ENCODE peak calls at places on chromosomes 2 and 18, in nine cellular contexts. U, H, T, P, F, D, Y, M and L are unnamed samples.

GRCh38 chr2:176212276-176212675 is 23.8 kb downstream of the HOXD1 start:
- DNase-seq in U (no peak), H (no peak), T (no peak), P (no peak), F (no peak), D (no peak), Y (no peak), M (no peak), L (no peak)

GRCh38 chr2:42969231-42970150 is 177.1 kb upstream of the HAAO start:
- DNase-seq in U (no peak), H (no peak), T (no peak), P (no peak), F (no peak), D (peak), Y (peak), M (peak), L (no peak)

GRCh38 chr2:201149064-201149820 is 33.3 kb downstream of the CFLAR start:
- DNase-seq in U (no peak), H (no peak), T (peak), P (no peak), F (no peak), D (peak), Y (peak), M (peak), L (peak)

GRCh38 chr18:59769105-59769865 is 72.1 kb upstream of the CCBE1 start:
- DNase-seq in U (no peak), H (no peak), T (no peak), P (no peak), F (no peak), D (peak), Y (no peak), M (no peak), L (no peak)

GRCh38 chr2:85525567-85525966 is 13.4 kb upstream of the MAT2A start:
- DNase-seq in U (no peak), H (no peak), T (no peak), P (no peak), F (no peak), D (no peak), Y (no peak), M (no peak), L (no peak)

GRCh38 chr2:47521666-47522285 is 118.8 kb downstream of the MSH2 start:
- DNase-seq in U (no peak), H (no peak), T (no peak), P (no peak), F (no peak), D (no peak), Y (no peak), M (no peak), L (no peak)

GRCh38 chr18:62486290-62486964 is 36.4 kb upstream of the ZCCHC2 start:
- DNase-seq in U (no peak), H (no peak), T (peak), P (no peak), F (no peak), D (peak), Y (peak), M (peak), L (peak)

GRCh38 chr2:241777686-241778627 is 1.3 kb downstream of the GAL3ST2 start:
- DNase-seq in U (peak), H (no peak), T (no peak), P (no peak), F (no peak), D (no peak), Y (no peak), M (no peak), L (no peak)

GRCh38 chr18:76425299-76426101 is 69.5 kb downstream of the ZNF516 start:
- DNase-seq in U (no peak), H (no peak), T (no peak), P (no peak), F (no peak), D (peak), Y (no peak), M (peak), L (no peak)

GRCh38 chr2:189037518-189037917 is 63.3 kb downstream of the COL3A1 start:
- DNase-seq in U (no peak), H (no peak), T (no peak), P (no peak), F (no peak), D (peak), Y (no peak), M (peak), L (no peak)

GRCh38 chr2:43169987-43170732 is 56.2 kb downstream of the ZFP36L2 start:
- DNase-seq in U (no peak), H (no peak), T (no peak), P (peak), F (peak), D (no peak), Y (peak), M (peak), L (peak)

GRCh38 chr2:15154289-15154688 is 406.8 kb downstream of the NBAS start:
- DNase-seq in U (no peak), H (no peak), T (no peak), P (no peak), F (no peak), D (peak), Y (no peak), M (peak), L (no peak)

GRCh38 chr2:241007880-241008710 is 9.7 kb downstream of the SNED1 start:
- DNase-seq in U (no peak), H (no peak), T (no peak), P (no peak), F (no peak), D (no peak), Y (peak), M (no peak), L (no peak)

GRCh38 chr2:198641161-198641560 is 816.6 kb downstream of the SATB2 start:
- DNase-seq in U (no peak), H (no peak), T (no peak), P (no peak), F (no peak), D (no peak), Y (no peak), M (peak), L (no peak)

GRCh38 chr2:144389151-144389929 is 130.6 kb downstream of the ZEB2 start:
- DNase-seq in U (no peak), H (no peak), T (no peak), P (no peak), F (no peak), D (no peak), Y (no peak), M (no peak), L (no peak)

GRCh38 chr2:5759949-5760348 is 67.8 kb downstream of the SOX11 start:
- DNase-seq in U (no peak), H (no peak), T (no peak), P (no peak), F (no peak), D (no peak), Y (no peak), M (no peak), L (no peak)

GRCh38 chr2:145984541-145984940 is 1464.6 kb upstream of the ZEB2 start:
- DNase-seq in U (no peak), H (no peak), T (peak), P (no peak), F (no peak), D (peak), Y (peak), M (peak), L (peak)

GRCh38 chr2:58497189-58497588 is 256.1 kb upstream of the FANCL start:
- DNase-seq in U (no peak), H (no peak), T (no peak), P (no peak), F (no peak), D (peak), Y (peak), M (peak), L (peak)

GRCh38 chr18:70377857-70378701 is 89.2 kb downstream of the SOCS6 start:
- DNase-seq in U (no peak), H (no peak), T (no peak), P (no peak), F (no peak), D (peak), Y (no peak), M (no peak), L (no peak)

GRCh38 chr2:39516347-39517101 is 79.4 kb upstream of the MAP4K3 start:
- DNase-seq in U (no peak), H (no peak), T (no peak), P (no peak), F (no peak), D (peak), Y (no peak), M (peak), L (no peak)

GRCh38 chr18:43877922-43878321 is 600.6 kb upstream of the SYT4 start:
- DNase-seq in U (no peak), H (no peak), T (no peak), P (no peak), F (no peak), D (no peak), Y (no peak), M (no peak), L (no peak)

GRCh38 chr2:156191547-156191946 is 141.0 kb downstream of the NR4A2 start:
- DNase-seq in U (no peak), H (no peak), T (no peak), P (no peak), F (no peak), D (no peak), Y (no peak), M (no peak), L (no peak)

GRCh38 chr2:7813541-7814310 is 868.1 kb upstream of the ID2 start:
- DNase-seq in U (no peak), H (no peak), T (no peak), P (no peak), F (no peak), D (peak), Y (no peak), M (no peak), L (no peak)

GRCh38 chr2:27323592-27324285 is 842 bp upstream of the MPV17 start:
- DNase-seq in U (no peak), H (no peak), T (no peak), P (no peak), F (no peak), D (no peak), Y (no peak), M (no peak), L (no peak)

GRCh38 chr2:20992201-20992711 is 51.6 kb downstream of the APOB start:
- DNase-seq in U (no peak), H (no peak), T (no peak), P (no peak), F (no peak), D (peak), Y (peak), M (peak), L (peak)

GRCh38 chr18:25076980-25077780 is 274.8 kb downstream of the ZNF521 start:
- DNase-seq in U (no peak), H (no peak), T (no peak), P (no peak), F (no peak), D (peak), Y (no peak), M (no peak), L (no peak)

GRCh38 chr2:18889565-18890332 is 300.4 kb upstream of the NT5C1B start:
- DNase-seq in U (no peak), H (no peak), T (no peak), P (no peak), F (no peak), D (no peak), Y (no peak), M (no peak), L (no peak)

GRCh38 chr2:56713161-56713676 is 529.4 kb downstream of the CCDC85A start:
- DNase-seq in U (peak), H (no peak), T (no peak), P (no peak), F (no peak), D (peak), Y (peak), M (peak), L (no peak)

GRCh38 chr2:128386066-128386465 is 67.4 kb upstream of the HS6ST1 start:
- DNase-seq in U (no peak), H (no peak), T (no peak), P (no peak), F (no peak), D (no peak), Y (no peak), M (no peak), L (no peak)

GRCh38 chr18:57527479-57528237 is 58.8 kb downstream of the FECH start:
- DNase-seq in U (no peak), H (no peak), T (no peak), P (no peak), F (no peak), D (no peak), Y (no peak), M (no peak), L (no peak)